ENCODE peak calls at places on chromosomes 16 and 17, in five cellular contexts. S is IMR-90, G is K562, F is endothelial cell of umbilical vein, P is GM12878. W is an unnamed sample. For H4K20me1, the result is how much of the 10 kb centered on the place peaks cover.

GRCh38 chr17:72119963-72120877 is 600 bp upstream of the SOX9 start:
- DNase-seq in S (peak), G (no peak), F (no peak), P (no peak), W (peak)

GRCh38 chr17:64535357-64535756 is 28.6 kb downstream of the CEP95 start:
- DNase-seq in S (no peak), G (no peak), F (peak), P (no peak), W (no peak)

GRCh38 chr17:6681671-6682070 is 30.1 kb downstream of the C17orf100 start:
- DNase-seq in S (no peak), G (no peak), F (no peak), P (no peak), W (no peak)

GRCh38 chr17:38464723-38465419 is 36.6 kb downstream of the ARHGAP23 start:
- DNase-seq in S (peak), G (peak), F (peak), P (no peak), W (peak)

GRCh38 chr17:56810286-56810781 is 23.4 kb downstream of the C17orf67 start:
- DNase-seq in S (no peak), G (no peak), F (no peak), P (no peak), W (no peak)

GRCh38 chr17:65994114-65994513 is 197.8 kb downstream of the CEP112 start:
- DNase-seq in S (no peak), G (no peak), F (no peak), P (no peak), W (no peak)

GRCh38 chr17:3866269-3866668 is 20.2 kb upstream of the NCBP3 start:
- DNase-seq in S (no peak), G (no peak), F (no peak), P (no peak), W (no peak)

GRCh38 chr16:67026570-67026969 is 2.4 kb upstream of the CBFB start:
- DNase-seq in S (no peak), G (no peak), F (no peak), P (no peak), W (no peak)

GRCh38 chr16:53098526-53099317 is 43.9 kb downstream of the CHD9 start:
- DNase-seq in S (peak), G (peak), F (peak), P (peak), W (no peak)

GRCh38 chr17:17305282-17305801 is 2.2 kb downstream of the NT5M start:
- DNase-seq in S (no peak), G (peak), F (no peak), P (peak), W (no peak)

GRCh38 chr17:30093463-30094147 is 23.0 kb upstream of the NSRP1 start:
- DNase-seq in S (peak), G (peak), F (peak), P (peak), W (peak)

GRCh38 chr16:3922241-3922640 is 41.7 kb upstream of the CREBBP start:
- DNase-seq in S (no peak), G (no peak), F (no peak), P (no peak), W (no peak)

GRCh38 chr17:46922804-46923635 is at the start of gene GOSR2:
- DNase-seq in S (peak), G (peak), F (peak), P (peak), W (peak)
- TF ChIP-seq POLR2A in S (peak), G (peak), F (peak), P (peak), W (peak)

DNA sequence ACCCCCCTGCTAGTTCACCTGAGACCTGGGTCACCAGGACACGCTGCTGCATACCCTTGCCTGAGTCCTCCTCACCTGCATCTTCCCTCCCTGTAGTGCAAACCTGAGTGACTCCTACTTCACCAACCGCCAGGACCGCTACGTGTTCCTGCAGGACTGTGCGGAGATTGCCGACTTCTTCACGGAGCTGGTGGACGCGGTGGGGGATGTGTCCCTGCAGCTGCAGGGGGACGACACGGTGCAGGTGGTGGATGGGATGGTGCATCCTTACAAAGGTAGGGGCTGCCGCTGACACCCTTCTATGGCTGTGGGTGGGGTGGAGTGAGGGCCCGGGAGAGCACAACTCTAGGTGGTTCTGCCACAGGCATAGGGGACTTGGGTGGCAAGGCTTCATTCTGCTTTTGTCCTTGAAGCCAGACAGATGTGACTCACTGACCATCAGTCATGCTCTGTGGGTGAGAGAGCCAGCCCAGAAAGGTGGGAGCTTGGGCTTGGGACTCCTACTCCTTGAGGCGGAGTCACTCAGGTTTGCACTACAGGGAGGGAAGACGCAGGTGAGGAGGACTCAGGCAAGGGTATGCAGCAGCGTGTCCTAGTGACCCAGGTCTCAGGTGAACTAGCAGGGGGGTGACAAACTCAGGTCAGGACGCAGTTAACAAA is 22.3 kb downstream of the PGS1 start:
- DNase-seq in S (no peak), G (no peak), F (no peak), P (no peak), W (no peak)
- H4K20me1 ChIP-seq in S (under half), G (under half), F (under half), P (under half), W (under half)

GRCh38 chr17:8654822-8655221 is 24.3 kb upstream of the MYH10 start:
- DNase-seq in S (no peak), G (no peak), F (no peak), P (no peak), W (no peak)
- H3K4me3 ChIP-seq in S (no peak), G (no peak), F (no peak), P (no peak), W (no peak)

GRCh38 chr17:2222301-2222700 is 81.3 kb downstream of the SMG6 start:
- DNase-seq in S (no peak), G (no peak), F (no peak), P (no peak), W (no peak)

GRCh38 chr17:2227025-2227699 is 76.4 kb downstream of the SMG6 start:
- DNase-seq in S (no peak), G (no peak), F (no peak), P (no peak), W (no peak)

GRCh38 chr17:2223617-2223927 is 80.0 kb downstream of the SMG6 start:
- DNase-seq in S (no peak), G (no peak), F (no peak), P (no peak), W (no peak)

GRCh38 chr17:2218426-2218825 is 85.2 kb downstream of the SMG6 start:
- DNase-seq in S (no peak), G (no peak), F (no peak), P (no peak), W (no peak)

DNA sequence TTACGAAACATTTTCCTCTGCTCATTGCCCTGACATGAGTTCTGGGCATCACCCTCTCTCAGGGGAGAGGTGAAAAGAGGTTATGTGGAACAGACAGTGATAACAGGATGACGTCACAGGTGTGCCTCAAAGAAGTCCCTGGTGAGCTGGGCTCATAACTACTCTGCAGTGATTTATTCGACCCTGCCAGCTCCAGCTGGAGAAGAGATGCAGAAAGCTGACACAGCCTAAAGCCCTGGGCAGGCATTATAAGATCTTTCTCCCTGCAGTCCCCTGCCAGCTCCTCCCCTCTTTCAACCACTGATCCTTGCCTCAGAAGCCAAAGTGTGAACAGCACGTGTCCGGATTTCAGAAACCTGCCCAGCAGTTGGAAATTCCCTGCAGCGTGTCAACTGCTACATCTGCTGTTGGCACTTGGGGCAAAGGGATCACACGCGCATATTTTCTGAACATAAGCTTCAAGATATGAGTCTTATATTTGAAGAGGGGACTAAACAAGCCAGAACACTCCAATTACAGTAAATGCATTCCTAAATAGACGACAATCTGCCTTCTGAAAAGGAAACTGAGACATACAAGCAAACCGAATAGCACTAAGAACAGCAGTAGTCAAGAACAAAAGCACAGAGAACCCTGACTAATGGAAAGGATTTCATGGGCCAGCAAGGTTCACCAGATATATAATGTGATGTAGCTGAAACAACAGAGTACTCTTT is 80.5 kb downstream of the SMG6 start:
- DNase-seq in S (peak), G (no peak), F (peak), P (peak), W (no peak)
- TF ChIP-seq POLR2A in S (no peak), G (no peak), F (no peak), P (peak), W (no peak)

DNA sequence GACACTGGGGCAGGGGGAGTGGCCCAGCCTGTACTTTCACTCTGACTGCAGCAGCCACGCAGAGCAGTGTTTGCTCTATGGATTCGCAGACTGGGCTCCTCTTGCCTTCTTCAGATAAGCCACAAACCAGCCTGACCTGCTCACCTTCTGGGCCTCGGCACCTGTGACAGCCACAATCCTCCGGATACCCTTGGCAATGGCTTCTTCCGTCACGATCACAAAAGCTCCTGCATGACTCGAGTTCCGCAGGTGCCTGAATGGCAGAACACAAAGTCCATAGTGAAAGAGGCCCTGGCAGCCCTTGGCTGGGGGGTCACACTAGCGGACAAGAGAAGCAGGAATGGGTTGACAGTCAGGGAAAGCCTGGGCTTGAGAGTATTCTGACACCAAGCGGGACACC is 3.8 kb upstream of the EXOSC6 start:
- DNase-seq in S (no peak), G (no peak), F (no peak), P (no peak), W (no peak)
- H4K20me1 ChIP-seq in S (under half), G (under half), F (under half), P (under half), W (under half)

GRCh38 chr16:2530629-2531318 is 434 bp downstream of the CEMP1 start:
- DNase-seq in S (no peak), G (no peak), F (no peak), P (no peak), W (no peak)
- H3K4me3 ChIP-seq in S (no peak), G (no peak), F (no peak), P (no peak), W (peak)

DNA sequence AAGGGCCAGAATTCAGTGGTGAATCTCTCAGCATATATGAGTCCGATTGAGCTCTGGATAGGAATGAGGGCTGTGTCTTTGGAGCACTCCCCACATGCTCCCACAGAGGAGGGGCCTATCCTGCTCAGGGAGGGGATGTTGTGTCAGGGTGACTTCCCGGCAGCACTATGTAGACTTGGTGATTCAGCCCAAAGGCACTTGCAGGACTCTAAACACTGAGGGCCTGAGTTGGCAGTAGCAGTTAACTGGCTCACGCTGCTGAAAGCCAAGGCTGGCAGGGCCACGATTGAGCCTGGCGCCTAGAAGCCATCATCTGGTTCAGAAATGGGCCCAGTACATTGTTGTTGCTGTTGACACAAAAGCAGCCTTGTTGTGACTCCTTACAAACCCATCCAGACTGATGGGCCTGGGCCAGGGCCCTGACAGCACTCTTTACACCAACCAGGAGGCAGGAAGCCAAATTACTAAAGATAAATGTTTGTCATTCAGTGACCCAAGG is 31.9 kb downstream of the NMT1 start:
- DNase-seq in S (peak), G (no peak), F (peak), P (no peak), W (peak)
- TF ChIP-seq POLR2A in S (peak), G (no peak), F (no peak), P (no peak), W (no peak)